ENCODE peak calls at places on chromosomes 1 and 21, in seven cellular contexts. One of them, this sample, is unnamed.

GRCh38 chr1:111197598-111198289 is 2.7 kb downstream of the DENND2D start:
- DNase-seq in Panc1: peak
- DNase-seq in esophagus muscularis mucosa: peak
- DNase-seq in GM12878: no peak
- DNase-seq in K562: peak
- DNase-seq in SK-N-SH: no peak
- DNase-seq in HL-60: no peak
- DNase-seq in this sample: no peak

GRCh38 chr1:15384301-15384901 is 25.3 kb upstream of the EFHD2 start:
- DNase-seq in Panc1: no peak
- DNase-seq in esophagus muscularis mucosa: no peak
- DNase-seq in GM12878: peak
- DNase-seq in K562: no peak
- DNase-seq in SK-N-SH: peak
- DNase-seq in HL-60: no peak
- DNase-seq in this sample: no peak

GRCh38 chr1:202656057-202656456 is 54.2 kb downstream of the SYT2 start:
- DNase-seq in Panc1: no peak
- DNase-seq in esophagus muscularis mucosa: no peak
- DNase-seq in GM12878: no peak
- DNase-seq in K562: peak
- DNase-seq in SK-N-SH: peak
- DNase-seq in HL-60: no peak
- DNase-seq in this sample: no peak

GRCh38 chr1:58749646-58750045 is 34.2 kb downstream of the JUN start:
- DNase-seq in Panc1: no peak
- DNase-seq in esophagus muscularis mucosa: no peak
- DNase-seq in GM12878: no peak
- DNase-seq in K562: no peak
- DNase-seq in SK-N-SH: no peak
- DNase-seq in HL-60: no peak
- DNase-seq in this sample: no peak

GRCh38 chr1:228256626-228257375 is 49.0 kb downstream of the OBSCN start:
- DNase-seq in Panc1: no peak
- DNase-seq in esophagus muscularis mucosa: peak
- DNase-seq in GM12878: no peak
- DNase-seq in K562: no peak
- DNase-seq in SK-N-SH: no peak
- DNase-seq in HL-60: no peak
- DNase-seq in this sample: no peak

GRCh38 chr1:161733526-161733925 is 12.2 kb downstream of the FCRLB start:
- DNase-seq in Panc1: no peak
- DNase-seq in esophagus muscularis mucosa: no peak
- DNase-seq in GM12878: no peak
- DNase-seq in K562: no peak
- DNase-seq in SK-N-SH: no peak
- DNase-seq in HL-60: peak
- DNase-seq in this sample: no peak

GRCh38 chr1:234162661-234163060 is 210.6 kb upstream of the COA6 start:
- DNase-seq in Panc1: no peak
- DNase-seq in esophagus muscularis mucosa: no peak
- DNase-seq in GM12878: no peak
- DNase-seq in K562: no peak
- DNase-seq in SK-N-SH: no peak
- DNase-seq in HL-60: no peak
- DNase-seq in this sample: no peak

GRCh38 chr21:32612075-32612998 is at the start of gene CFAP298:
- DNase-seq in Panc1: peak
- DNase-seq in esophagus muscularis mucosa: peak
- DNase-seq in GM12878: peak
- DNase-seq in K562: peak
- DNase-seq in SK-N-SH: peak
- DNase-seq in HL-60: peak
- DNase-seq in this sample: peak

GRCh38 chr1:104132386-104132973 is 382.8 kb downstream of the AMY1C start:
- DNase-seq in Panc1: peak
- DNase-seq in esophagus muscularis mucosa: no peak
- DNase-seq in GM12878: no peak
- DNase-seq in K562: peak
- DNase-seq in SK-N-SH: peak
- DNase-seq in HL-60: no peak
- DNase-seq in this sample: no peak

GRCh38 chr1:23401313-23401712 is 23.2 kb downstream of the TCEA3 start:
- DNase-seq in Panc1: no peak
- DNase-seq in esophagus muscularis mucosa: no peak
- DNase-seq in GM12878: no peak
- DNase-seq in K562: no peak
- DNase-seq in SK-N-SH: no peak
- DNase-seq in HL-60: no peak
- DNase-seq in this sample: no peak

GRCh38 chr21:28516996-28517592 is 475.6 kb downstream of the LTN1 start:
- DNase-seq in Panc1: peak
- DNase-seq in esophagus muscularis mucosa: no peak
- DNase-seq in GM12878: peak
- DNase-seq in K562: peak
- DNase-seq in SK-N-SH: peak
- DNase-seq in HL-60: no peak
- DNase-seq in this sample: peak

GRCh38 chr1:89794406-89794805 is 26.4 kb upstream of the LRRC8D start:
- DNase-seq in Panc1: no peak
- DNase-seq in esophagus muscularis mucosa: no peak
- DNase-seq in GM12878: no peak
- DNase-seq in K562: no peak
- DNase-seq in SK-N-SH: no peak
- DNase-seq in HL-60: no peak
- DNase-seq in this sample: no peak

GRCh38 chr21:41933259-41934079 is 20.3 kb downstream of the C2CD2 start:
- DNase-seq in Panc1: no peak
- DNase-seq in esophagus muscularis mucosa: no peak
- DNase-seq in GM12878: no peak
- DNase-seq in K562: no peak
- DNase-seq in SK-N-SH: peak
- DNase-seq in HL-60: no peak
- DNase-seq in this sample: peak

GRCh38 chr1:27571439-27572018 is 32.4 kb downstream of the AHDC1 start:
- DNase-seq in Panc1: no peak
- DNase-seq in esophagus muscularis mucosa: no peak
- DNase-seq in GM12878: no peak
- DNase-seq in K562: peak
- DNase-seq in SK-N-SH: peak
- DNase-seq in HL-60: no peak
- DNase-seq in this sample: no peak

GRCh38 chr21:29307718-29308455 is 9.2 kb downstream of the BACH1 start:
- DNase-seq in Panc1: no peak
- DNase-seq in esophagus muscularis mucosa: peak
- DNase-seq in GM12878: no peak
- DNase-seq in K562: no peak
- DNase-seq in SK-N-SH: no peak
- DNase-seq in HL-60: no peak
- DNase-seq in this sample: no peak

GRCh38 chr1:154999651-155000474 is 2.7 kb upstream of the ZBTB7B start:
- DNase-seq in Panc1: no peak
- DNase-seq in esophagus muscularis mucosa: no peak
- DNase-seq in GM12878: no peak
- DNase-seq in K562: peak
- DNase-seq in SK-N-SH: peak
- DNase-seq in HL-60: peak
- DNase-seq in this sample: peak

GRCh38 chr1:241413386-241413785 is 56.4 kb upstream of the RGS7 start:
- DNase-seq in Panc1: peak
- DNase-seq in esophagus muscularis mucosa: no peak
- DNase-seq in GM12878: no peak
- DNase-seq in K562: no peak
- DNase-seq in SK-N-SH: no peak
- DNase-seq in HL-60: no peak
- DNase-seq in this sample: no peak

GRCh38 chr1:70993841-70994240 is 53.8 kb downstream of the PTGER3 start:
- DNase-seq in Panc1: no peak
- DNase-seq in esophagus muscularis mucosa: no peak
- DNase-seq in GM12878: no peak
- DNase-seq in K562: no peak
- DNase-seq in SK-N-SH: no peak
- DNase-seq in HL-60: no peak
- DNase-seq in this sample: no peak

GRCh38 chr1:61130338-61131000 is 48.1 kb downstream of the NFIA start:
- DNase-seq in Panc1: no peak
- DNase-seq in esophagus muscularis mucosa: no peak
- DNase-seq in GM12878: no peak
- DNase-seq in K562: no peak
- DNase-seq in SK-N-SH: no peak
- DNase-seq in HL-60: no peak
- DNase-seq in this sample: no peak

GRCh38 chr1:53553734-53554509 is 94.7 kb downstream of the DMRTB1 start:
- DNase-seq in Panc1: no peak
- DNase-seq in esophagus muscularis mucosa: no peak
- DNase-seq in GM12878: no peak
- DNase-seq in K562: no peak
- DNase-seq in SK-N-SH: peak
- DNase-seq in HL-60: no peak
- DNase-seq in this sample: no peak

GRCh38 chr1:183734600-183735036 is 70.3 kb upstream of the RGL1 start:
- DNase-seq in Panc1: no peak
- DNase-seq in esophagus muscularis mucosa: no peak
- DNase-seq in GM12878: no peak
- DNase-seq in K562: no peak
- DNase-seq in SK-N-SH: no peak
- DNase-seq in HL-60: no peak
- DNase-seq in this sample: peak

GRCh38 chr1:160168016-160168415 is 16.6 kb downstream of the ATP1A4 start:
- DNase-seq in Panc1: no peak
- DNase-seq in esophagus muscularis mucosa: no peak
- DNase-seq in GM12878: no peak
- DNase-seq in K562: no peak
- DNase-seq in SK-N-SH: no peak
- DNase-seq in HL-60: no peak
- DNase-seq in this sample: no peak

GRCh38 chr1:44822131-44822701 is 13.9 kb downstream of the BTBD19 start:
- DNase-seq in Panc1: no peak
- DNase-seq in esophagus muscularis mucosa: no peak
- DNase-seq in GM12878: no peak
- DNase-seq in K562: no peak
- DNase-seq in SK-N-SH: no peak
- DNase-seq in HL-60: no peak
- DNase-seq in this sample: no peak

GRCh38 chr1:197799271-197799670 is 24.0 kb upstream of the DENND1B start:
- DNase-seq in Panc1: no peak
- DNase-seq in esophagus muscularis mucosa: no peak
- DNase-seq in GM12878: no peak
- DNase-seq in K562: no peak
- DNase-seq in SK-N-SH: no peak
- DNase-seq in HL-60: no peak
- DNase-seq in this sample: no peak

GRCh38 chr1:180462099-180462498 is 40.3 kb downstream of the ACBD6 start:
- DNase-seq in Panc1: no peak
- DNase-seq in esophagus muscularis mucosa: no peak
- DNase-seq in GM12878: no peak
- DNase-seq in K562: no peak
- DNase-seq in SK-N-SH: no peak
- DNase-seq in HL-60: no peak
- DNase-seq in this sample: no peak

GRCh38 chr1:151875419-151876097 is 22.0 kb upstream of the THEM5 start:
- DNase-seq in Panc1: no peak
- DNase-seq in esophagus muscularis mucosa: no peak
- DNase-seq in GM12878: no peak
- DNase-seq in K562: no peak
- DNase-seq in SK-N-SH: no peak
- DNase-seq in HL-60: no peak
- DNase-seq in this sample: no peak

GRCh38 chr1:151882466-151882865 is 26.8 kb downstream of the THEM4 start:
- DNase-seq in Panc1: no peak
- DNase-seq in esophagus muscularis mucosa: no peak
- DNase-seq in GM12878: no peak
- DNase-seq in K562: no peak
- DNase-seq in SK-N-SH: no peak
- DNase-seq in HL-60: no peak
- DNase-seq in this sample: no peak

GRCh38 chr1:151887028-151887427 is 22.3 kb downstream of the THEM4 start:
- DNase-seq in Panc1: no peak
- DNase-seq in esophagus muscularis mucosa: no peak
- DNase-seq in GM12878: no peak
- DNase-seq in K562: no peak
- DNase-seq in SK-N-SH: no peak
- DNase-seq in HL-60: no peak
- DNase-seq in this sample: no peak

GRCh38 chr1:151885479-151885878 is 23.8 kb downstream of the THEM4 start:
- DNase-seq in Panc1: no peak
- DNase-seq in esophagus muscularis mucosa: no peak
- DNase-seq in GM12878: no peak
- DNase-seq in K562: no peak
- DNase-seq in SK-N-SH: no peak
- DNase-seq in HL-60: no peak
- DNase-seq in this sample: no peak

DNA sequence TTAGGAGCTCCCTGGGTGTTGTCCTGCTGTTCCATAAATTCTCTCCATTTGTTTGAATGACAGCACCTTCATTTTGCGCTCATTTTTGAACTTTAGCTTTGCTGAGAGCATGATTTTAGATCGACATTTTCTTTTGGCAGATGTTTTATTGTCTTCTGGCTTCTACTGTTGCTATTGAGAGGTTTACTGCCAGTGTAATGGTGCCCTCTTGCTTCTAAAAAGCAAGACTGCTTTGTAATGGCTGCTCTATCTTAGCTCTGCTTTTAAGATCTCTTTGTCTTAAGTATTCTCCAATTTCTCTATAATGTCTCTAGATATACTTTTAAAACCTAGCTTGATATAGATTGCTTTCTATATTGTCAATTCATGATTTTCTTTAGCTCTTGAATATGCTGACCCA is 27.8 kb downstream of the THEM4 start:
- DNase-seq in Panc1: no peak
- DNase-seq in esophagus muscularis mucosa: no peak
- DNase-seq in GM12878: no peak
- DNase-seq in K562: no peak
- DNase-seq in SK-N-SH: no peak
- DNase-seq in HL-60: no peak
- DNase-seq in this sample: no peak
- TF ChIP-seq POLR2AphosphoS5 in Panc1: no peak
- TF ChIP-seq POLR2AphosphoS5 in esophagus muscularis mucosa: no peak
- TF ChIP-seq POLR2AphosphoS5 in GM12878: no peak
- TF ChIP-seq POLR2AphosphoS5 in K562: no peak
- TF ChIP-seq POLR2AphosphoS5 in SK-N-SH: no peak
- TF ChIP-seq POLR2AphosphoS5 in HL-60: no peak
- TF ChIP-seq POLR2AphosphoS5 in this sample: no peak

GRCh38 chr21:37458669-37459276 is 92.2 kb downstream of the DYRK1A start:
- DNase-seq in Panc1: no peak
- DNase-seq in esophagus muscularis mucosa: no peak
- DNase-seq in GM12878: no peak
- DNase-seq in K562: no peak
- DNase-seq in SK-N-SH: no peak
- DNase-seq in HL-60: no peak
- DNase-seq in this sample: no peak
- TF ChIP-seq POLR2AphosphoS5 in Panc1: no peak
- TF ChIP-seq POLR2AphosphoS5 in esophagus muscularis mucosa: no peak
- TF ChIP-seq POLR2AphosphoS5 in GM12878: no peak
- TF ChIP-seq POLR2AphosphoS5 in K562: no peak
- TF ChIP-seq POLR2AphosphoS5 in SK-N-SH: no peak
- TF ChIP-seq POLR2AphosphoS5 in HL-60: no peak
- TF ChIP-seq POLR2AphosphoS5 in this sample: no peak

GRCh38 chr1:62637392-62638105 is 40.2 kb downstream of the ANGPTL3 start:
- DNase-seq in Panc1: no peak
- DNase-seq in esophagus muscularis mucosa: no peak
- DNase-seq in GM12878: no peak
- DNase-seq in K562: peak
- DNase-seq in SK-N-SH: no peak
- DNase-seq in HL-60: no peak
- DNase-seq in this sample: no peak
- TF ChIP-seq POLR2AphosphoS5 in Panc1: no peak
- TF ChIP-seq POLR2AphosphoS5 in esophagus muscularis mucosa: no peak
- TF ChIP-seq POLR2AphosphoS5 in GM12878: no peak
- TF ChIP-seq POLR2AphosphoS5 in K562: no peak
- TF ChIP-seq POLR2AphosphoS5 in SK-N-SH: no peak
- TF ChIP-seq POLR2AphosphoS5 in HL-60: no peak
- TF ChIP-seq POLR2AphosphoS5 in this sample: no peak

GRCh38 chr1:100353073-100353801 is 931 bp downstream of the CDC14A start:
- DNase-seq in Panc1: no peak
- DNase-seq in esophagus muscularis mucosa: no peak
- DNase-seq in GM12878: peak
- DNase-seq in K562: no peak
- DNase-seq in SK-N-SH: peak
- DNase-seq in HL-60: no peak
- DNase-seq in this sample: peak
- TF ChIP-seq POLR2AphosphoS5 in Panc1: no peak
- TF ChIP-seq POLR2AphosphoS5 in esophagus muscularis mucosa: no peak
- TF ChIP-seq POLR2AphosphoS5 in GM12878: no peak
- TF ChIP-seq POLR2AphosphoS5 in K562: no peak
- TF ChIP-seq POLR2AphosphoS5 in SK-N-SH: no peak
- TF ChIP-seq POLR2AphosphoS5 in HL-60: no peak
- TF ChIP-seq POLR2AphosphoS5 in this sample: no peak

This sample was measured in prostate gland.